ENCODE peak calls at places on chromosomes 11 and 22, in ten cellular contexts. X is HTR-8/SVneo; U is GM03348; G is Daoy; F is stimulated activated CD4-positive, alpha-beta T cell treated with anti-CD3 and anti-CD28 coated beads, Interleukin-15, amount 100 ng/mL, for 24 hours; C is fibroblast of mammary gland; H is hippocampal formation; V is NCI-H1417; K is body of pancreas; E is heart left ventricle. L is an unnamed sample.
A peak's percentile ranks its signal among the peaks of the same experiment; 100 is the strongest.

GRCh38 chr22:37211075-37211852 is 1.0 kb downstream of the SSTR3 start:
- DNase-seq in X (no peak), H (no peak), C (no peak), V (no peak), G (no peak), E (no peak), K (no peak), U (no peak), F (no peak), L (no peak)

GRCh38 chr11:118142809-118143208 is 9.8 kb downstream of the SCN4B start:
- DNase-seq in V (peak; percentile 21), E (peak; percentile 62), U (no peak), C (no peak), H (no peak), F (no peak), X (no peak), G (no peak), K (no peak), L (no peak)

GRCh38 chr11:13011366-13012036 is 2.4 kb downstream of the RASSF10 start:
- DNase-seq in H (no peak), G (no peak), C (no peak), E (no peak), X (no peak), F (no peak), U (no peak), V (no peak), K (no peak), L (no peak)

GRCh38 chr11:103326070-103326794 is 217.0 kb downstream of the DYNC2H1 start:
- DNase-seq in V (peak; percentile 43), K (peak; percentile 26), H (peak; percentile 1), G (peak; percentile 51), X (peak; percentile 78), C (peak; percentile 84), F (peak; percentile 20), U (peak; percentile 86), E (peak; percentile 15), L (no peak)

GRCh38 chr11:64343740-64344133 is 3.7 kb downstream of the CCDC88B start:
- DNase-seq in K (peak; percentile 35), U (no peak), V (no peak), E (peak; percentile 51), X (no peak), C (no peak), H (no peak), G (no peak), F (no peak), L (no peak)

GRCh38 chr11:62712413-62712812 is 4.9 kb downstream of the GNG3 start:
- DNase-seq in H (no peak), K (no peak), C (no peak), V (no peak), F (no peak), G (no peak), U (no peak), X (no peak), E (no peak), L (no peak)

GRCh38 chr11:74257934-74258553 is 53.4 kb downstream of the P4HA3 start:
- DNase-seq in C (peak; percentile 74), H (no peak), K (peak; percentile 32), V (no peak), G (peak; percentile 11), X (no peak), E (peak; percentile 58), U (peak; percentile 68), F (no peak), L (no peak)

GRCh38 chr22:49814164-49814686 is 13.4 kb downstream of the BRD1 start:
- DNase-seq in E (peak; percentile 22), F (no peak), K (peak; percentile 33), V (no peak), C (no peak), U (no peak), X (no peak), G (no peak), H (no peak), L (no peak)

GRCh38 chr11:60771879-60772525 is 13.1 kb upstream of the MS4A10 start:
- DNase-seq in C (peak; percentile 9), U (no peak), K (no peak), E (no peak), F (no peak), G (peak; percentile 39), H (no peak), X (no peak), V (no peak), L (no peak)

L was measured in activated naive CD8-positive, alpha-beta T cell treated with anti-CD3 and anti-CD28 coated beads for 36 hours.